ENCODE peak calls at places on chromosomes 13 and 19, in six cellular contexts. Q is mesendoderm, A is IMR-90, E is neuronal stem cell, N is mesenchymal stem cell, P is H1. F is an unnamed sample.

GRCh38 chr19:57708641-57709354 is at the start of gene ZNF154:
- DNase-seq in Q (peak), A (peak), E (peak), N (peak), P (peak), F (peak)

GRCh38 chr19:12703056-12703455 is 6.6 kb upstream of the FBXW9 start:
- DNase-seq in Q (peak), A (peak), E (peak), N (peak), P (peak), F (peak)

GRCh38 chr19:40685563-40685962 is 4.9 kb downstream of the NUMBL start:
- DNase-seq in Q (no peak), A (no peak), E (no peak), N (no peak), P (no peak), F (no peak)

GRCh38 chr19:31338069-31338767 is 11.0 kb downstream of the TSHZ3 start:
- DNase-seq in Q (peak), A (peak), E (no peak), N (peak), P (peak), F (peak)

GRCh38 chr19:29263305-29264080 is 50.5 kb upstream of the UQCRFS1 start:
- DNase-seq in Q (peak), A (peak), E (peak), N (no peak), P (peak), F (peak)

GRCh38 chr19:48397636-48398328 is 4.3 kb downstream of the GRIN2D start:
- DNase-seq in Q (peak), A (no peak), E (no peak), N (peak), P (no peak), F (no peak)

GRCh38 chr19:42252365-42253244 is 2.3 kb downstream of the ERF start:
- DNase-seq in Q (peak), A (peak), E (no peak), N (peak), P (no peak), F (no peak)

GRCh38 chr19:17107546-17108452 is 32.2 kb downstream of the MYO9B start:
- DNase-seq in Q (peak), A (peak), E (no peak), N (peak), P (no peak), F (no peak)

GRCh38 chr19:18440421-18440877 is 2.5 kb upstream of the ISYNA1 start:
- DNase-seq in Q (peak), A (no peak), E (no peak), N (no peak), P (no peak), F (no peak)

GRCh38 chr13:33322474-33322827 is 36.9 kb upstream of the STARD13 start:
- DNase-seq in Q (no peak), A (peak), E (no peak), N (peak), P (no peak), F (no peak)
- H2BK15ac ChIP-seq in Q (no peak), A (no peak), E (no peak), N (no peak), P (no peak), F (no peak)

GRCh38 chr19:5831152-5831551 is 8.3 kb downstream of the FUT6 start:
- DNase-seq in Q (no peak), A (no peak), E (no peak), N (no peak), P (no peak), F (no peak)
- H2BK15ac ChIP-seq in Q (no peak), A (no peak), E (peak), N (no peak), P (no peak), F (no peak)

DNA sequence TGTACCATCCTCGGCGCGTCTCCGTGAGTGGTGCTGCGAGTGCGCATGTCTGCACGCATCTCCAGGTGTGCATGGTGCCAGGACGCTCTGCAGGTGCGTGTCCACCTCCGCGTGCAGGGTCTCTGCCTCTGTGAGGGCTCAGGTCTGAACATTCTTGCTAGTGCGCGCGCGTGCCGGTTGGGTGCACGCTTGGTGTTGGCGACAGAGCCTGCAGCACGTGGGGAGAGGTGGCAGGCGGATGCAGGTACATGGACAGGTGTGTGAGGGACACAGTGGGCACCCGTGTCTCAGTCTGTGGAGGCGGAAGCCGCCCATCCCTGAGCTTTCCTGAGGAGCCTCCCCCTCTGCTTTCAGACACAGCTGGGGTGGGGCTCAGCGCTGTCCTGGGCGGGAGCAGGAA is 4.9 kb upstream of the OR10H2 start:
- DNase-seq in Q (no peak), A (no peak), E (no peak), N (no peak), P (no peak), F (no peak)
- H2BK15ac ChIP-seq in Q (no peak), A (no peak), E (no peak), N (no peak), P (no peak), F (no peak)

DNA sequence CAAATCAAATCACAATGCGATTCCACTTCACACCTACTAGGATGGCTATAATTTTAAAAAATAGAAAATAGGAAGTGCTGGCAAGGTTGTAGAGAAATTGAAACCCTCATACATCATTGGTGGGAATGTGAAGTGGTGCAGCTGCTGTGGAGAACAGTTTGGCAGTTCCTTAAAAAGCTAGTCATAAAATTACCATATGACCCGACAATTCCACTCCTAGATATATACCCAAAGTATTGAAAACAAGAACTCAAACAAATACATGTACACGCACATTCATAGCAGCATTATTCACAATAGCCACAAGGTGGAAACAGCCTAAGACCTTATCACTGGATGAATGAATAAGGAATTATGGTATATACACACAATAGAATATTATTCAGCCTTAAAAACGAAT is 12.0 kb downstream of the HMGB1 start:
- DNase-seq in Q (no peak), A (peak), E (no peak), N (peak), P (no peak), F (no peak)
- H2BK15ac ChIP-seq in Q (no peak), A (no peak), E (no peak), N (no peak), P (no peak), F (no peak)

DNA sequence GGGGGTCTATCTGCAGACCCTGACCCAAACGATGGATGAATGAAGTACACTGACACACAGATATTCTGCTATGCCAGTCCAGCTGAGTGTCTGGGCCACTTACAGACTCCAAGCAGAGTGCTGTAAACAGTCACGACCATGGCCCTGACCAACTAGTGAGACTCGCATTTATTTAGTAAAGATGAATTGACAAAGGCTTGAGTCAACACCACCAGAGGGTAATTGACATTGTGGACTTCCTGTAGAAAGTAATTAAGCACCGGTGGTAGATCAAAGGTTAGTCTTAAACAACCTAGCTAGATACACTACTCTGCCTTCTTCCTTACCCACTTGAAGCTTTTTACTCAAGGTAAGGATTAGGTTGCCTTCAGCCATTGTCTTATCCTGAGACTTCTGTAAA is 63.4 kb upstream of the KPNA3 start:
- DNase-seq in Q (no peak), A (no peak), E (no peak), N (no peak), P (no peak), F (no peak)
- H2BK15ac ChIP-seq in Q (no peak), A (peak), E (no peak), N (no peak), P (no peak), F (no peak)

GRCh38 chr19:35120492-35120891 is 4.9 kb downstream of the FXYD3 start:
- DNase-seq in Q (no peak), A (peak), E (no peak), N (no peak), P (no peak), F (no peak)
- H2BK15ac ChIP-seq in Q (no peak), A (no peak), E (peak), N (no peak), P (no peak), F (no peak)

GRCh38 chr13:95455782-95456181 is 96.7 kb upstream of the CLDN10 start:
- DNase-seq in Q (no peak), A (no peak), E (no peak), N (no peak), P (no peak), F (no peak)

GRCh38 chr13:95462801-95463200 is 89.7 kb upstream of the CLDN10 start:
- DNase-seq in Q (no peak), A (no peak), E (no peak), N (no peak), P (no peak), F (no peak)

GRCh38 chr13:95456837-95457236 is 95.7 kb upstream of the CLDN10 start:
- DNase-seq in Q (no peak), A (no peak), E (no peak), N (no peak), P (no peak), F (no peak)

GRCh38 chr13:95452376-95452775 is 100.1 kb upstream of the CLDN10 start:
- DNase-seq in Q (no peak), A (no peak), E (no peak), N (no peak), P (no peak), F (no peak)

DNA sequence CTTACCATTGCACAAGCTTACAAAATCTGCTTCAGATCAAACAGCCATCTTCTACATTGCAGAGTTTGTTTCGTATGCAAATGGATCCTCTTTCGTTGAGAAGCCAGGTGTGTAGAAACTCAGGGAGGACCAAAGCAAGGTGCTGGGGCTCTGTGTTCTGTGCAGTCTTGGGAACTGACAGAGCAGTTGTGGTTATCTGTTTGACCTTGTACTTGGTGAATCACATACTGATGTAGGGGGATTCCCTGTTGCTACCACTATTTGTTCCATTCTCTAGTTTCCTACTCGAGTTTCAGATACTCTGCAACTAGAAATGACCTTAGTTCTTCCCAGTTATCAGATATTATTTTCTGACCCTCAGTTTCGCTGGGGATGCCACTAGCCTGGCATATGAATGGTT is 95.2 kb upstream of the CLDN10 start:
- DNase-seq in Q (no peak), A (peak), E (no peak), N (peak), P (no peak), F (no peak)
- H2BK15ac ChIP-seq in Q (no peak), A (no peak), E (no peak), N (no peak), P (no peak), F (no peak)

GRCh38 chr13:42146359-42146758 is 97.9 kb downstream of the DGKH start:
- DNase-seq in Q (no peak), A (no peak), E (no peak), N (no peak), P (no peak), F (no peak)
- H2BK15ac ChIP-seq in Q (no peak), A (no peak), E (no peak), N (no peak), P (no peak), F (no peak)

GRCh38 chr19:2342656-2343288 is 14.3 kb downstream of the SPPL2B start:
- DNase-seq in Q (no peak), A (no peak), E (no peak), N (no peak), P (no peak), F (no peak)

GRCh38 chr19:2343289-2343982 is 15.0 kb downstream of the SPPL2B start:
- DNase-seq in Q (no peak), A (no peak), E (no peak), N (no peak), P (no peak), F (peak)

GRCh38 chr19:2345076-2345475 is 15.0 kb upstream of the TMPRSS9 start:
- DNase-seq in Q (no peak), A (no peak), E (no peak), N (no peak), P (no peak), F (no peak)

GRCh38 chr19:2345794-2346663 is 14.0 kb upstream of the TMPRSS9 start:
- DNase-seq in Q (no peak), A (no peak), E (no peak), N (no peak), P (no peak), F (peak)

DNA sequence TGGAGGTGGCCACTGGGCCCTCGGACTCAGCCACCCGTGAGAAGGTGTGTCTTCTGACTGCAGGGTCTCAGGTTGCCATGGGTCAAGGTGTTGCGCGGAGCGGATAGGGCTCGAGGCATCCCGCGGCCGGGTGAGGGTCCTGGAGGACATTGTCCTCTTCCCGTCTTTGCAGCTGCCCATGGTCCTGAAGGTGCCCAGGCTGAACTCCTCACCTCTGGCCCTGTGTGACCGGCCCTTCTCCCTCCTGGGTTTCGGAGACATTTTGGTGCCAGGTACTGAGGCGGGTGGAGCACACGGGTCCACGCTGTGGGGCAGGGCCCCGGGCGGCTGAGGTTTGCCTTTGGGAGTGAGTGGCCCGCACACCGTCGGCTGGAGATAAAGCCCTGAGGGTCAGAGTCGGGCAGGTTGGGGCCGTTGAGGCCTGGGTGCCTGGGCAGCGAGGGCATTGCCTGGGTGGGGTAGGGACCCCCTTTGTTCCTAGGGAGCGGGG is 15.6 kb upstream of the TMPRSS9 start:
- DNase-seq in Q (no peak), A (no peak), E (no peak), N (no peak), P (no peak), F (no peak)
- H2BK15ac ChIP-seq in Q (no peak), A (no peak), E (no peak), N (no peak), P (no peak), F (no peak)

GRCh38 chr19:47381653-47382279 is 32.7 kb downstream of the DHX34 start:
- DNase-seq in Q (no peak), A (no peak), E (no peak), N (no peak), P (no peak), F (no peak)
- H2BK15ac ChIP-seq in Q (no peak), A (no peak), E (no peak), N (no peak), P (no peak), F (no peak)

F was measured in H9.